ENCODE peak calls at places on chromosomes 7 and 10, in five cellular contexts. Y is sigmoid colon, M is progenitor cell of endocrine pancreas, V is uterus, F is brain microvascular endothelial cell. R is an unnamed sample.

GRCh38 chr7:141043621-141044020 is 28.9 kb upstream of the MRPS33 start:
- DNase-seq in F (no peak), M (no peak), Y (no peak), V (no peak), R (no peak)

GRCh38 chr7:84975586-84976185 is 211.2 kb downstream of the SEMA3D start:
- DNase-seq in V (no peak), F (no peak), M (no peak), Y (no peak), R (no peak)

GRCh38 chr10:122498521-122498920 is 37.2 kb downstream of the HTRA1 start:
- DNase-seq in Y (peak), F (no peak), V (no peak), M (no peak), R (no peak)

GRCh38 chr7:134855467-134855866 is 76.0 kb downstream of the CALD1 start:
- DNase-seq in F (no peak), V (no peak), M (no peak), Y (no peak), R (no peak)

GRCh38 chr10:2584385-2584784 is 483.0 kb upstream of the PFKP start:
- DNase-seq in Y (no peak), F (no peak), M (no peak), V (no peak), R (no peak)

GRCh38 chr7:36896956-36897594 is 172.8 kb upstream of the AOAH start:
- DNase-seq in V (no peak), Y (no peak), M (no peak), F (no peak), R (no peak)

GRCh38 chr7:114689391-114689790 is 232.5 kb upstream of the MDFIC start:
- DNase-seq in F (no peak), V (no peak), Y (no peak), M (no peak), R (no peak)

GRCh38 chr7:150875791-150876190 is 23.5 kb downstream of the AOC1 start:
- DNase-seq in V (no peak), M (no peak), F (no peak), Y (no peak), R (no peak)

GRCh38 chr7:27689045-27689877 is 26.6 kb upstream of the HIBADH start:
- DNase-seq in F (peak), Y (no peak), M (no peak), V (no peak), R (no peak)

GRCh38 chr10:103193107-103193819 is at the start of gene NT5C2:
- DNase-seq in F (peak), M (peak), V (peak), Y (peak), R (peak)

GRCh38 chr7:64885520-64886240 is 17.4 kb upstream of the ZNF273 start:
- DNase-seq in M (no peak), Y (peak), F (no peak), V (no peak), R (no peak)

GRCh38 chr7:64876792-64877713 is 26.0 kb upstream of the ZNF273 start:
- DNase-seq in F (peak), Y (peak), M (no peak), V (no peak), R (peak)

GRCh38 chr10:76882245-76882644 is 755.4 kb downstream of the KCNMA1 start:
- DNase-seq in M (no peak), V (no peak), Y (no peak), F (no peak), R (peak)

GRCh38 chr7:100493476-100494264 is 9.9 kb downstream of the NYAP1 start:
- DNase-seq in Y (no peak), F (no peak), M (no peak), V (no peak), R (peak)

GRCh38 chr10:69696073-69696731 is 66.2 kb downstream of the FAM241B start:
- DNase-seq in M (no peak), Y (peak), F (peak), V (no peak), R (no peak)

GRCh38 chr7:42460948-42461347 is 223.9 kb upstream of the GLI3 start:
- DNase-seq in V (no peak), M (no peak), F (no peak), Y (no peak), R (no peak)

GRCh38 chr10:114650266-114650665 is 7.8 kb downstream of the ABLIM1 start:
- DNase-seq in M (no peak), Y (no peak), F (no peak), V (no peak), R (no peak)

GRCh38 chr7:27095050-27095896 is 527 bp downstream of the HOXA1 start:
- DNase-seq in F (no peak), M (no peak), V (no peak), Y (peak), R (no peak)

GRCh38 chr7:149188637-149189259 is 6.6 kb upstream of the ZNF282 start:
- DNase-seq in M (no peak), F (no peak), Y (peak), V (no peak), R (no peak)

GRCh38 chr7:106504620-106505019 is 156.3 kb downstream of the CCDC71L start:
- DNase-seq in M (no peak), V (no peak), Y (no peak), F (peak), R (no peak)

GRCh38 chr10:7260412-7260900 is 150.4 kb downstream of the SFMBT2 start:
- DNase-seq in V (peak), F (peak), Y (peak), M (no peak), R (no peak)

GRCh38 chr7:297611-298374 is 7.8 kb downstream of the FOXL3 start:
- DNase-seq in F (no peak), Y (no peak), M (no peak), V (no peak), R (peak)

GRCh38 chr10:103693070-103693811 is 162.1 kb downstream of the SH3PXD2A start:
- DNase-seq in V (no peak), M (no peak), Y (no peak), F (no peak), R (no peak)

GRCh38 chr10:33927347-33927746 is 592.9 kb upstream of the NRP1 start:
- DNase-seq in M (no peak), Y (no peak), F (peak), V (no peak), R (no peak)

GRCh38 chr7:50663396-50664102 is 98.3 kb upstream of the DDC start:
- DNase-seq in M (no peak), Y (no peak), V (no peak), F (no peak), R (no peak)

GRCh38 chr7:29139191-29139590 is 7.1 kb downstream of the CPVL start:
- DNase-seq in Y (no peak), M (no peak), F (peak), V (no peak), R (no peak)

GRCh38 chr7:67777119-67777518 is 780.5 kb downstream of the TYW1 start:
- DNase-seq in Y (no peak), M (no peak), V (no peak), F (no peak), R (no peak)

GRCh38 chr7:99789441-99790070 is 5.6 kb upstream of the CYP3A4 start:
- DNase-seq in V (no peak), F (no peak), M (no peak), Y (no peak), R (no peak)

GRCh38 chr7:108486291-108486966 is 30.2 kb upstream of the NRCAM start:
- DNase-seq in F (peak), M (no peak), V (no peak), Y (no peak), R (no peak)

GRCh38 chr10:87961314-87961713 is 97.9 kb downstream of the PTEN start:
- DNase-seq in M (no peak), Y (no peak), F (peak), V (no peak), R (no peak)

GRCh38 chr10:23994459-23995046 is 214.4 kb upstream of the KIAA1217 start:
- DNase-seq in F (peak), V (peak), M (peak), Y (no peak), R (peak)

GRCh38 chr10:114307731-114308130 is 68.7 kb downstream of the VWA2 start:
- DNase-seq in F (no peak), V (no peak), M (no peak), Y (peak), R (no peak)

GRCh38 chr7:87155788-87156187 is 3.5 kb downstream of the DMTF1 start:
- DNase-seq in V (no peak), Y (no peak), M (no peak), F (no peak), R (no peak)

GRCh38 chr10:27297848-27298524 is 57.4 kb upstream of the ACBD5 start:
- DNase-seq in M (no peak), V (no peak), Y (no peak), F (no peak), R (no peak)

GRCh38 chr7:30155481-30155880 is 20.7 kb downstream of the MTURN start:
- DNase-seq in Y (no peak), M (no peak), F (no peak), V (no peak), R (no peak)

GRCh38 chr10:117544729-117545140 is 2.2 kb downstream of the EMX2 start:
- DNase-seq in M (no peak), F (no peak), V (no peak), Y (no peak), R (no peak)

GRCh38 chr7:29915481-29916215 is 74.0 kb downstream of the SCRN1 start:
- DNase-seq in F (peak), Y (no peak), M (no peak), V (peak), R (no peak)

GRCh38 chr10:124677291-124677690 is 66.9 kb downstream of the FAM53B start:
- DNase-seq in M (no peak), V (no peak), F (no peak), Y (no peak), R (peak)

GRCh38 chr10:78384021-78384420 is 350.4 kb downstream of the RPS24 start:
- DNase-seq in F (no peak), M (no peak), Y (no peak), V (no peak), R (no peak)

DNA sequence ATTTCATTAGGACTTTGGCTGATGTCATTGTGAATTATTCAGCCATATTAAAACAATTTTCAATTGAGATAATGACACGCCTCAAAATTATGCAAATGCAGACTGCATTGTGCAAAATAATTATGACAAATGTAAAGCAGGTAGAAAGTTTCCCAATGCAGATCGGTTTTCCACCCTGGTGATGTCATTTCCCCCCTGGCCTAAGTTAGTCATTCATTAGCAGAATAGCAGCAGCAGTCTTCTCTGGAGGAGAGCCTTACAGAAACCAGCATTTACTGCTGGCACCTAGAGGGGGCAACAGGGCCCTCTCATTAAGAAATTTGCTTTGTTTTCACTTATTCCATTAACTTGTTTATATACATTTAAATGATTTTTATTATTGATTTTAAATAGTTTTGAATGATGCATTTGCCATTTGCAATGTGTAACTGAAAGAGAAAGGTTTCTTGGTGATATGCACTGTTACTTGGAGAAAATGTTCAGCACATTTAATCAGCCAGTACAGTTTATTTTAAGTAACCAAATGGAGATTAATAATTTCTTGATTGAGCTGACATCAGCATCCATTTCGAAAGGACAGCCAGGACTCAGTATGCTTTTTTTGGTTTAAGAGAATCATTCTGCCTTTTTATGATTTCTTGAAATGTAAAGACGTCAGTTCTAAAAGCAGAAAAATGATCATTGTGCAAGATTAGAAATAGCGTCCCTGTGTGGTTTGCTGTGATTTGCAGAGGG is 3.4 kb downstream of the ARID5B start:
- DNase-seq in Y (no peak), M (no peak), V (peak), F (peak), R (no peak)
- TF ChIP-seq CTCF in Y (no peak), M (peak), V (no peak), F (peak), R (no peak)

DNA sequence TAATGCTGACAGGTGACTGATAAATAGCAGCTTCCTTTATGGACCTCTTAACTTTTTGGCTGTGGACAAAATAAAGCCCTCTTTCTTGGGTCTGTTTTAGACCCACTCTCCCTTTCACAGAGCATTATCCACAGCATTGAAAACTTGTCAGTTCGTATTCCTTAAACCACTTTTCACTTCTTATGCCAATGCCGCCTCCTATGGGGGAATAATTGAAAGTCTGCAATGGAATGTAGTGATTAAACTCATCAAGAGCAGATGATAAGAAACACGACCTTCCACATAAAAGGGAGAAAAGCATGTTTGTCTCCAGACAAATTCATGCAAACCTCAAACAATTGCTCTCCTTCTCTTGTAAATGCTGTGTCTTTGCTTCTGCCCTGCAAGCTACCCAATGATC is 153.4 kb downstream of the SORCS1 start:
- DNase-seq in Y (no peak), M (no peak), F (no peak), V (no peak), R (no peak)
- TF ChIP-seq CTCF in Y (no peak), M (no peak), F (no peak), V (no peak), R (peak)

GRCh38 chr10:44513592-44513991 is 128.7 kb upstream of the CXCL12 start:
- DNase-seq in Y (no peak), F (peak), M (no peak), V (peak), R (no peak)
- TF ChIP-seq CTCF in Y (no peak), F (peak), M (no peak), V (no peak), R (no peak)

GRCh38 chr7:1441615-1442354 is 17.5 kb downstream of the MICALL2 start:
- DNase-seq in F (no peak), M (no peak), V (no peak), Y (no peak), R (no peak)
- TF ChIP-seq CTCF in F (no peak), M (peak), V (no peak), Y (no peak), R (no peak)

GRCh38 chr10:58322072-58322834 is 12.6 kb upstream of the UBE2D1 start:
- DNase-seq in Y (no peak), V (no peak), M (no peak), F (peak), R (no peak)
- TF ChIP-seq CTCF in Y (no peak), V (no peak), M (no peak), F (no peak), R (no peak)

DNA sequence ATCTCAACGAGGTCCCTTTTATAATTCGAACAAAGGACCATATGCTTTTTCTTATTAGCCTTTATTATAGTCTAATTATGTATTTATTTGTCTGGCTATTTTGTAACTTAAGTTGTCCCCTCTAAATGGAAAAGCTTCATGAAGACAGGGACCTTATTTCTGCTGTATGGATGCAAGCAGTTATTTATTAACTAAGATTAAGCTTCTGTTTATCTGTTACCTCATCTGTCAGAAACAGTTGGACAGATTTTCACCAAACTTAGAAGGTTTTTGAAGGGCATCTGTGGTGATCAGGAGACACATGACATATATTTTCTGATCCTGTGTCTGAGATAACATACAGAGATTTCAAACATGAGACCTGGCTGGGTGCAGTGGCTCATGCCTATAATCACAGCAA is 43.2 kb downstream of the KAT6B start:
- DNase-seq in F (no peak), Y (no peak), V (no peak), M (no peak), R (no peak)
- TF ChIP-seq CTCF in F (no peak), Y (no peak), V (no peak), M (no peak), R (no peak)

GRCh38 chr10:61024801-61025201 is 80.8 kb upstream of the RHOBTB1 start:
- DNase-seq in F (peak), M (no peak), Y (no peak), V (no peak), R (no peak)
- TF ChIP-seq CTCF in F (peak), M (peak), Y (no peak), V (no peak), R (peak)

GRCh38 chr10:48976208-48976607 is 36.6 kb upstream of the LRRC18 start:
- DNase-seq in V (no peak), Y (no peak), F (no peak), M (no peak), R (no peak)
- TF ChIP-seq CTCF in V (no peak), Y (no peak), F (peak), M (peak), R (peak)

R was measured in lower lobe of right lung.